ENCODE peak calls at places on chromosomes 16 and 17, in four cellular contexts. K is left lung, W is anterior cingulate cortex, X is GM03348. R is an unnamed sample.

GRCh38 chr16:82248257-82248656 is 78.2 kb upstream of the MPHOSPH6 start:
- DNase-seq in K (no peak), X (no peak), W (no peak), R (no peak)

GRCh38 chr17:44900894-44901293 is 1.6 kb upstream of the EFTUD2 start:
- DNase-seq in K (no peak), W (no peak), X (peak), R (no peak)

GRCh38 chr17:68089881-68090280 is 54.3 kb downstream of the KPNA2 start:
- DNase-seq in X (no peak), W (no peak), K (peak), R (no peak)

GRCh38 chr16:84482001-84482891 is 22.2 kb downstream of the MEAK7 start:
- DNase-seq in K (no peak), W (no peak), X (no peak), R (no peak)

GRCh38 chr17:71085238-71086033 is 916.1 kb downstream of the KCNJ2 start:
- DNase-seq in W (no peak), X (no peak), K (no peak), R (no peak)

GRCh38 chr16:69717066-69717465 is 9.3 kb downstream of the NQO1 start:
- DNase-seq in K (no peak), W (no peak), X (no peak), R (no peak)

GRCh38 chr16:67158637-67159600 is 790 bp downstream of the TRADD start:
- DNase-seq in K (no peak), X (peak), W (no peak), R (no peak)

GRCh38 chr16:70416748-70417616 is 21.9 kb downstream of the ST3GAL2 start:
- DNase-seq in K (no peak), X (no peak), W (no peak), R (no peak)

GRCh38 chr16:84266451-84266850 is 26.6 kb upstream of the KCNG4 start:
- DNase-seq in X (peak), K (no peak), W (no peak), R (no peak)

GRCh38 chr16:75209944-75210343 is 3.0 kb upstream of the CTRB2 start:
- DNase-seq in W (no peak), X (no peak), K (no peak), R (no peak)

GRCh38 chr17:27240802-27241155 is 53.1 kb upstream of the WSB1 start:
- DNase-seq in K (no peak), X (no peak), W (no peak), R (no peak)